ENCODE peak calls at places on chromosomes 3 and 15, in four cellular contexts. W, E, O and D are unnamed samples.

GRCh38 chr3:9779721-9780450 is 10.1 kb upstream of the CAMK1 start:
- DNase-seq in E (no peak), O (no peak), W (no peak), D (no peak)

GRCh38 chr3:158768361-158768787 is 33.5 kb upstream of the MFSD1 start:
- DNase-seq in E (no peak), O (peak), W (peak), D (peak)

GRCh38 chr15:97096303-97096835 is 765.9 kb downstream of the NR2F2 start:
- DNase-seq in W (no peak), O (no peak), E (no peak), D (no peak)

GRCh38 chr3:45341876-45342275 is 46.5 kb upstream of the LARS2 start:
- DNase-seq in O (no peak), E (no peak), W (no peak), D (no peak)

GRCh38 chr15:59327942-59328341 is 44.7 kb downstream of the MYO1E start:
- DNase-seq in E (no peak), O (no peak), W (no peak), D (no peak)

GRCh38 chr15:40511472-40512133 is 40.8 kb downstream of the CHST14 start:
- DNase-seq in W (peak), O (peak), E (peak), D (peak)

GRCh38 chr3:142366434-142366833 is 81.4 kb downstream of the XRN1 start:
- DNase-seq in E (no peak), O (peak), W (no peak), D (peak)

GRCh38 chr3:182104811-182105316 is 393.1 kb downstream of the SOX2 start:
- DNase-seq in E (no peak), O (no peak), W (no peak), D (no peak)

GRCh38 chr3:120093119-120093922 is 926 bp downstream of the GSK3B start:
- DNase-seq in E (no peak), W (peak), O (no peak), D (peak)

GRCh38 chr3:41600616-41601015 is 361.3 kb downstream of the ULK4 start:
- DNase-seq in O (no peak), W (no peak), E (no peak), D (peak)

GRCh38 chr3:66113542-66113941 is 74.8 kb upstream of the MAGI1 start:
- DNase-seq in E (no peak), O (no peak), W (no peak), D (no peak)

GRCh38 chr3:69142090-69142489 is 19.7 kb upstream of the LMOD3 start:
- DNase-seq in O (no peak), E (no peak), W (no peak), D (peak)

GRCh38 chr15:23385886-23386430 is 31.4 kb downstream of the GOLGA8S start:
- DNase-seq in W (no peak), E (no peak), O (no peak), D (no peak)

GRCh38 chr3:174125267-174125844 is 727.8 kb downstream of the NLGN1 start:
- DNase-seq in O (peak), E (peak), W (peak), D (peak)